ENCODE peak calls at places on chromosomes 1 and 21, in nine cellular contexts. C is kidney epithelial cell, X is cardiac muscle cell, Y is fibroblast of mammary gland, Z is endodermal cell, J is thyroid gland, L is adipocyte, G is heart right ventricle, I is H7. N is an unnamed sample.

GRCh38 chr1:100721502-100722205 is 2.1 kb downstream of the VCAM1 start:
- DNase-seq in C (peak; percentile 14), X (peak; percentile 92), Y (peak; percentile 97), Z (no peak), J (no peak), L (peak; percentile 98), G (peak; percentile 17), I (no peak), N (peak; percentile 87)

GRCh38 chr1:158809862-158810261 is 21.3 kb upstream of the MNDA start:
- DNase-seq in C (no peak), X (no peak), Y (no peak), Z (no peak), J (no peak), L (no peak), G (no peak), I (no peak), N (no peak)

GRCh38 chr1:194865367-194865766 is 1679.0 kb upstream of the B3GALT2 start:
- DNase-seq in C (no peak), X (no peak), Y (no peak), Z (no peak), J (no peak), L (no peak), G (no peak), I (no peak), N (no peak)

GRCh38 chr1:36839485-36839884 is 194.8 kb downstream of the GRIK3 start:
- DNase-seq in C (no peak), X (no peak), Y (no peak), Z (no peak), J (no peak), L (no peak), G (no peak), I (no peak), N (no peak)

GRCh38 chr21:44454058-44454457 is 1.3 kb upstream of the LRRC3 start:
- DNase-seq in C (no peak), X (no peak), Y (no peak), Z (no peak), J (no peak), L (no peak), G (no peak), I (no peak), N (no peak)

GRCh38 chr1:93979718-93980319 is 70.6 kb upstream of the GCLM start:
- DNase-seq in C (no peak), X (peak; percentile 75), Y (peak; percentile 82), Z (peak; percentile 64), J (peak; percentile 32), L (peak; percentile 67), G (peak; percentile 65), I (no peak), N (peak; percentile 44)

GRCh38 chr1:3692593-3692992 is 40.3 kb downstream of the TP73 start:
- DNase-seq in C (no peak), X (no peak), Y (no peak), Z (no peak), J (no peak), L (no peak), G (no peak), I (no peak), N (no peak)

GRCh38 chr1:56389813-56390539 is 189.4 kb downstream of the PLPP3 start:
- DNase-seq in C (no peak), X (peak; percentile 28), Y (no peak), Z (peak; percentile 86), J (no peak), L (no peak), G (no peak), I (peak; percentile 43), N (no peak)

GRCh38 chr21:33586927-33587326 is 1.6 kb downstream of the DONSON start:
- DNase-seq in C (no peak), X (no peak), Y (no peak), Z (no peak), J (no peak), L (no peak), G (no peak), I (no peak), N (no peak)

GRCh38 chr1:31410871-31411270 is 2.1 kb upstream of the SERINC2 start:
- DNase-seq in C (no peak), X (peak; percentile 62), Y (peak; percentile 76), Z (no peak), J (no peak), L (no peak), G (no peak), I (no peak), N (no peak)

GRCh38 chr1:98827041-98827440 is 165.5 kb downstream of the SNX7 start:
- DNase-seq in C (no peak), X (no peak), Y (no peak), Z (no peak), J (no peak), L (no peak), G (no peak), I (no peak), N (no peak)

GRCh38 chr21:33202464-33203363 is 27.0 kb upstream of the IFNAR2 start:
- DNase-seq in C (no peak), X (no peak), Y (no peak), Z (no peak), J (no peak), L (no peak), G (no peak), I (no peak), N (no peak)

GRCh38 chr1:110310300-110310699 is 28.9 kb upstream of the RBM15 start:
- DNase-seq in C (no peak), X (no peak), Y (no peak), Z (no peak), J (peak; percentile 68), L (no peak), G (peak; percentile 61), I (no peak), N (no peak)

GRCh38 chr21:34365794-34366193 is 2.0 kb downstream of the KCNE2 start:
- DNase-seq in C (no peak), X (no peak), Y (no peak), Z (peak; percentile 28), J (no peak), L (no peak), G (no peak), I (no peak), N (no peak)

GRCh38 chr1:94895518-94895917 is 31.4 kb downstream of the CNN3 start:
- DNase-seq in C (no peak), X (no peak), Y (no peak), Z (no peak), J (no peak), L (no peak), G (no peak), I (no peak), N (no peak)

GRCh38 chr1:197356723-197357533 is 88.9 kb downstream of the CRB1 start:
- DNase-seq in C (peak; percentile 32), X (peak; percentile 77), Y (peak; percentile 63), Z (peak; percentile 64), J (no peak), L (peak; percentile 61), G (peak; percentile 11), I (peak; percentile 56), N (peak; percentile 63)

GRCh38 chr1:5950201-5950895 is 41.9 kb downstream of the NPHP4 start:
- DNase-seq in C (no peak), X (no peak), Y (no peak), Z (no peak), J (no peak), L (no peak), G (no peak), I (no peak), N (no peak)

GRCh38 chr1:10424034-10424433 is 6.2 kb upstream of the CENPS start:
- DNase-seq in C (no peak), X (peak; percentile 61), Y (peak; percentile 82), Z (no peak), J (no peak), L (peak; percentile 46), G (peak; percentile 16), I (no peak), N (no peak)

GRCh38 chr1:91751281-91751680 is 134.7 kb downstream of the TGFBR3 start:
- DNase-seq in C (no peak), X (peak; percentile 84), Y (peak; percentile 91), Z (no peak), J (peak; percentile 55), L (peak; percentile 89), G (peak; percentile 63), I (no peak), N (peak; percentile 65)

GRCh38 chr1:203771901-203772301 is 6.9 kb downstream of the LAX1 start:
- DNase-seq in C (no peak), X (peak; percentile 51), Y (no peak), Z (no peak), J (no peak), L (no peak), G (no peak), I (no peak), N (no peak)

GRCh38 chr1:21337931-21338567 is 47.8 kb upstream of the ECE1 start:
- DNase-seq in C (no peak), X (peak; percentile 73), Y (peak; percentile 89), Z (no peak), J (peak; percentile 87), L (peak; percentile 96), G (peak; percentile 91), I (no peak), N (peak; percentile 79)
- H3K4me3 ChIP-seq in C (no peak overlapping the region), X (no peak overlapping the region), Y (no peak overlapping the region), Z (no peak overlapping the region), J (no peak overlapping the region), L (peak overlapping the region; percentile 7), G (no peak overlapping the region), I (no peak overlapping the region), N (no peak overlapping the region)

GRCh38 chr1:39671433-39671792 is 494 bp downstream of the NT5C1A start:
- DNase-seq in C (no peak), X (no peak), Y (no peak), Z (peak; percentile 62), J (peak; percentile 34), L (peak; percentile 37), G (peak; percentile 77), I (peak; percentile 83), N (no peak)
- H3K4me3 ChIP-seq in C (peak overlapping the region; percentile 18), X (peak overlapping the region; percentile 37), Y (no peak overlapping the region), Z (peak overlapping the region; percentile 75), J (peak overlapping the region; percentile 9), L (peak overlapping the region; percentile 65), G (peak overlapping the region; percentile 57), I (peak overlapping the region; percentile 32), N (no peak overlapping the region)

DNA sequence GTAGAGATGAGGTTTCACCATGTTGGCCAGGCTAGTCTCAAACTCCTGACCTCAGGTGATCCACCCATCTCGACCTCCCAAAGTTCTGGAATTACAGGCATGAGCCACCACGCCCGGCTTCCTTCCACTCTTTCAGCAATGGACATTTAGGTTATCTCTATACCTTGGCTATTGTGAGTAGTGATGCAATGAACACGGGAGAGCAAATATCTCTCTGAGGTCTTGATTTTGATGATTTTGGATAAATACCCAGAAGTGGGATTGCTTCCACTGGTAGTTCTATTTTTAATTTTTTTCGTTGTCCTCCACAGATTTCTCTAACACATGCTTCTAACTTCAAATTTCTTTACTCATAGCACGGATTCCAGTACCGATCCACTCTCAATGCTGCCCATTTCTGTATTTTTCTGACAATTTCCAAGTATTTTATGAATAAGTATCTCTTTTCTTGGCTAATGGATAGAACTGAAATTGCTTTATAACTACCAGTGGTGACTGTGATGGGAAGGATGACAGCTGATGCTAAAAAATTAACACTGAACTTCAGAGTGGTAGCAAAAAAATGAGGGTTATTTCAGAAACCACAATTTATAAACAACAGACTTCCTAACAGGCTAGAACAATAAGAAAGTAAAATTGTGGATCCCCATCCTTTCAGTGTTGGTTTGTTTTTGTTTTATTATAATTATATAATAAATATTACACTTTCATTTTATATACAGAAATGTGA is 327.5 kb upstream of the RUNX1 start:
- DNase-seq in C (no peak), X (no peak), Y (no peak), Z (no peak), J (no peak), L (no peak), G (no peak), I (no peak), N (no peak)
- H3K4me3 ChIP-seq in C (no peak overlapping the region), X (no peak overlapping the region), Y (no peak overlapping the region), Z (no peak overlapping the region), J (no peak overlapping the region), L (no peak overlapping the region), G (no peak overlapping the region), I (no peak overlapping the region), N (no peak overlapping the region)

GRCh38 chr1:155166006-155166372 is 7.1 kb downstream of the KRTCAP2 start:
- DNase-seq in C (no peak), X (no peak), Y (no peak), Z (peak; percentile 58), J (no peak), L (no peak), G (peak; percentile 54), I (peak; percentile 67), N (no peak)
- H3K4me3 ChIP-seq in C (no peak overlapping the region), X (no peak overlapping the region), Y (no peak overlapping the region), Z (no peak overlapping the region), J (no peak overlapping the region), L (no peak overlapping the region), G (no peak overlapping the region), I (peak overlapping the region; percentile 24), N (no peak overlapping the region)